ENCODE peak calls at places on chromosomes 11 and 22, in four cellular contexts. F, O, T and A are unnamed samples.
A peak's percentile ranks its signal among the peaks of the same experiment; 100 is the strongest.

GRCh38 chr11:2436013-2436520 is 8.2 kb downstream of the TRPM5 start:
- DNase-seq in F (peak; percentile 39), O (no peak), T (no peak), A (peak; percentile 32)

GRCh38 chr11:128488471-128488870 is 98.9 kb downstream of the ETS1 start:
- DNase-seq in F (no peak), O (no peak), T (no peak), A (no peak)

GRCh38 chr11:1826552-1827094 is 8.2 kb upstream of the SYT8 start:
- DNase-seq in F (peak; percentile 93), O (peak; percentile 40), T (peak; percentile 30), A (no peak)

GRCh38 chr11:20980736-20981135 is 311.4 kb downstream of the NELL1 start:
- DNase-seq in F (no peak), O (no peak), T (no peak), A (no peak)

GRCh38 chr11:66744485-66745355 is 15.7 kb upstream of the SPTBN2 start:
- DNase-seq in F (peak; percentile 94), O (peak; percentile 60), T (peak; percentile 87), A (peak; percentile 90)

GRCh38 chr11:3106736-3107524 is 49.7 kb upstream of the CARS1 start:
- DNase-seq in F (peak; percentile 67), O (no peak), T (no peak), A (no peak)

GRCh38 chr11:17798253-17798652 is 63.7 kb downstream of the KCNC1 start:
- DNase-seq in F (no peak), O (no peak), T (peak; percentile 80), A (peak; percentile 87)

GRCh38 chr22:19287889-19288288 is 3.6 kb downstream of the CLTCL1 start:
- DNase-seq in F (no peak), O (no peak), T (no peak), A (no peak)

GRCh38 chr11:6862961-6863360 is at the start of gene OR10A2:
- DNase-seq in F (no peak), O (no peak), T (peak; percentile 31), A (no peak)

GRCh38 chr11:15223318-15223717 is 108.6 kb downstream of the INSC start:
- DNase-seq in F (no peak), O (no peak), T (no peak), A (no peak)

GRCh38 chr11:107844041-107844440 is 14.5 kb downstream of the SLC35F2 start:
- DNase-seq in F (no peak), O (no peak), T (no peak), A (no peak)

GRCh38 chr11:20013346-20014066 is 146.8 kb downstream of the DBX1 start:
- DNase-seq in F (no peak), O (no peak), T (peak; percentile 53), A (peak; percentile 64)

DNA sequence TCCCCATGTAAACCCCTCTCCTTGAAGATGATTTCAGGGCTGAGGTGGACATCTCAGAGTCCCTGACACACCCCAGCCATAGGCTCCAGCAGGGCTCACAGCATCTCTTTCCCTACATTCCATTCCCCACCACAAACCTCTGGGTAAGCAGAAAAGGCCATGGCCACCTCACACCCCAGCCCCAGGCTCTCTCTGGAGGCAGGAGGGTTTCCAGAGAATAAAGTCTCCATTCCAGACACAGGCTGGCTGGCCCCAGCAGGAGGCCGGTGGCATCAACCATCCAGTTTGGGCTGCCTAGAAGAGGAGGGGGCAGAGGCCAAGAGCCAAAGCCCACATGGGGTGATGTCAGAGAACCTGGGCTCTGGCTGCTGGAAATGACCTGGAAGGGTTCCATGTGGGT is 61.4 kb downstream of the TP53I11 start:
- DNase-seq in F (no peak), O (no peak), T (no peak), A (no peak)
- H3K4me1 ChIP-seq in F (no peaks in the 10 kb centered on the region), O (no peaks in the 10 kb centered on the region), T (peaks cover 48% of the 10 kb centered on the region), A (peaks cover 8% of the 10 kb centered on the region)

DNA sequence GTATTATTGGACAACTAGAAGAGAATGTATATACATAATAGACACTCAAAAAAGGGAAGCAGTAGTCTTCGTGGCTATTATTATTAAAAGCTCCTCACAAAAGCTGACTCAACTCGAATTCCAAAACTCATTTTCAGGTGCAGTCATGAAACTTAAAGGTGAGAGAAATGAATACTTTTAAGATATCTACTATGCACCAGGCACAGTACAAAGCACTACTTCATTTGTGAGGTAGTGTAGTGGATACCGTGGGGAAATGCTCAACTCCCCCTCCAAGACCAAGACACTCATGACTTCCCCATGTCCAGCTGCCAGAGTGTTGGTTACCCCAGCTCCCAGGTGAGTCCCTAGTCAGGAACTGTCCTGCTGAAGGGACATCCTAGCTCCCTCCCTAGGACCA is 2.1 kb downstream of the SYN3 start:
- DNase-seq in F (no peak), O (no peak), T (no peak), A (no peak)
- H3K4me3 ChIP-seq in F (no peak overlapping the region), O (no peak overlapping the region), T (no peak overlapping the region), A (no peak overlapping the region)

GRCh38 chr11:46541593-46542371 is 52.0 kb downstream of the AMBRA1 start:
- DNase-seq in F (no peak), O (no peak), T (peak; percentile 53), A (peak; percentile 38)
- H3K36me3 ChIP-seq in F (peaks cover 6% of the 10 kb centered on the region), O (peaks cover 18% of the 10 kb centered on the region), T (peaks cover 5% of the 10 kb centered on the region), A (peaks cover 66% of the 10 kb centered on the region)

GRCh38 chr11:36191941-36192340 is 97.3 kb downstream of the COMMD9 start:
- DNase-seq in F (no peak), O (no peak), T (no peak), A (no peak)
- H3K4me1 ChIP-seq in F (no peaks in the 10 kb centered on the region), O (peaks cover 7% of the 10 kb centered on the region), T (peaks cover 21% of the 10 kb centered on the region), A (peaks cover 22% of the 10 kb centered on the region)

DNA sequence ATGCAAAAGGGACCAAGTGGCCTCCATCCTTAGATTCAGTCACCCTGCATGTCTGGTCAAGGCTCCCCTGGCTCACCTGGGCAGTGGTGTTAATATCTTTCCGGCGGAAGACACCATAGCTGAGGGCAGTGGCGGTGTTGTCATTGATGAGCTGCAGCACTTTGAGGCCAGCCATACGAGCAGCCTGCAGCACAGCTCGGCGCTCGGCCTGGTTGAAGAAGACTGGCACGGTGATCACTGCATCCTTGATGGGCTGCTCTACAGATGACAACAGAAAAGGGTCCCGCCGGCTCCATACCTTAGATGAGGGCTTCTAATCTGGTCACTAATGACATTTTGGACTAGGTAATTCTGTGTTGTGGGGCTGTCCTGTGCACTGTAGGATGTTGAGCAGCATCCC is 2.6 kb downstream of the HYOU1 start:
- DNase-seq in F (no peak), O (no peak), T (no peak), A (no peak)
- H3K4me3 ChIP-seq in F (no peak overlapping the region), O (no peak overlapping the region), T (no peak overlapping the region), A (no peak overlapping the region)